ENCODE peak calls at places on chromosomes 5 and 9, in six cellular contexts. K, Q, O, P, N and G are unnamed samples.

GRCh38 chr9:123637940-123638634 is 282.1 kb downstream of the CRB2 start:
- DNase-seq in Q (peak; percentile 44), N (peak; percentile 30), P (no peak), K (no peak), O (peak; percentile 3), G (no peak)

GRCh38 chr5:41519801-41520200 is 9.4 kb upstream of the PLCXD3 start:
- DNase-seq in O (no peak), K (no peak), P (no peak), N (no peak), Q (no peak), G (no peak)

GRCh38 chr9:113299800-113300292 is 3.3 kb downstream of the RNF183 start:
- DNase-seq in P (no peak), Q (no peak), N (no peak), K (no peak), O (no peak), G (no peak)

GRCh38 chr5:108739376-108739775 is 8.3 kb upstream of the FER start:
- DNase-seq in P (no peak), O (no peak), Q (no peak), N (no peak), K (no peak), G (no peak)

GRCh38 chr5:14298126-14298847 is 155.1 kb downstream of the TRIO start:
- DNase-seq in P (no peak), Q (no peak), K (no peak), N (no peak), O (peak; percentile 48), G (no peak)

GRCh38 chr9:78835928-78836450 is 539.1 kb downstream of the PSAT1 start:
- DNase-seq in Q (no peak), O (peak; percentile 29), K (no peak), N (no peak), P (no peak), G (no peak)

GRCh38 chr9:91416086-91416712 is 7.4 kb downstream of the NFIL3 start:
- DNase-seq in K (no peak), P (no peak), Q (no peak), N (peak; percentile 45), O (peak; percentile 60), G (no peak)

GRCh38 chr5:157562111-157562581 is 13.4 kb downstream of the ADAM19 start:
- DNase-seq in O (peak; percentile 63), P (no peak), N (peak; percentile 41), Q (no peak), K (no peak), G (no peak)

GRCh38 chr9:136527721-136528710 is 17.8 kb downstream of the NOTCH1 start:
- DNase-seq in N (peak; percentile 35), Q (no peak), K (no peak), O (no peak), P (no peak), G (no peak)

GRCh38 chr9:95058795-95059386 is 258.6 kb downstream of the FANCC start:
- DNase-seq in N (no peak), P (no peak), K (no peak), O (peak; percentile 70), Q (no peak), G (no peak)

GRCh38 chr5:180723936-180724335 is 15.9 kb downstream of the OR2Y1 start:
- DNase-seq in P (no peak), O (no peak), Q (no peak), N (no peak), K (no peak), G (no peak)

GRCh38 chr9:121088576-121088975 is 13.8 kb downstream of the CNTRL start:
- DNase-seq in Q (no peak), K (no peak), N (no peak), O (no peak), P (no peak), G (no peak)

GRCh38 chr9:132579427-132579798 is 3.0 kb upstream of the BARHL1 start:
- DNase-seq in P (no peak), N (no peak), Q (no peak), O (no peak), K (no peak), G (no peak)

GRCh38 chr9:92455217-92455616 is 27.1 kb downstream of the ASPN start:
- DNase-seq in P (peak; percentile 40), N (no peak), K (no peak), Q (peak; percentile 40), O (no peak), G (no peak)

GRCh38 chr5:134489227-134489944 is 36.1 kb upstream of the JADE2 start:
- DNase-seq in N (no peak), Q (no peak), P (no peak), K (no peak), O (no peak), G (no peak)

GRCh38 chr9:27407966-27408365 is 111.0 kb upstream of the EQTN start:
- DNase-seq in N (peak; percentile 46), K (no peak), P (no peak), Q (peak; percentile 72), O (peak; percentile 22), G (no peak)

GRCh38 chr9:72533322-72533721 is 11.9 kb downstream of the TMC1 start:
- DNase-seq in O (peak; percentile 49), N (peak; percentile 32), Q (no peak), K (no peak), P (no peak), G (no peak)

GRCh38 chr5:31393126-31393525 is 138.8 kb downstream of the DROSHA start:
- DNase-seq in Q (no peak), N (no peak), K (no peak), O (no peak), P (no peak), G (no peak)

GRCh38 chr5:50967388-50968039 is 301.1 kb downstream of the PARP8 start:
- DNase-seq in N (peak; percentile 52), K (peak; percentile 60), O (no peak), P (peak; percentile 48), Q (peak; percentile 57), G (peak; percentile 35)

GRCh38 chr9:98365724-98366123 is 110.3 kb upstream of the TBC1D2 start:
- DNase-seq in Q (no peak), K (no peak), O (no peak), P (no peak), N (no peak), G (no peak)

GRCh38 chr5:57439601-57440000 is 43.0 kb downstream of the ACTBL2 start:
- DNase-seq in P (no peak), O (no peak), N (no peak), K (no peak), Q (no peak), G (no peak)

GRCh38 chr5:139762624-139763170 is 32.9 kb upstream of the PSD2 start:
- DNase-seq in P (no peak), K (no peak), N (no peak), Q (no peak), O (no peak), G (no peak)

GRCh38 chr5:80116465-80116864 is 81.3 kb downstream of the THBS4 start:
- DNase-seq in P (no peak), K (no peak), O (no peak), Q (peak; percentile 68), N (no peak), G (no peak)

GRCh38 chr5:73693573-73694061 is 67.6 kb downstream of the ARHGEF28 start:
- DNase-seq in Q (peak; percentile 38), O (peak; percentile 49), P (no peak), N (peak; percentile 42), K (no peak), G (no peak)

GRCh38 chr5:140017397-140018095 is 25.6 kb downstream of the NRG2 start:
- DNase-seq in N (no peak), Q (no peak), P (no peak), O (no peak), K (no peak), G (no peak)

GRCh38 chr9:129478461-129478860 is 142.4 kb downstream of the C9orf50 start:
- DNase-seq in P (no peak), Q (no peak), O (no peak), K (no peak), N (no peak), G (no peak)

GRCh38 chr9:116377179-116377790 is 223.7 kb downstream of the PAPPA start:
- DNase-seq in O (peak; percentile 75), K (no peak), P (no peak), Q (peak; percentile 51), N (peak; percentile 92), G (no peak)

GRCh38 chr9:104075801-104076753 is 18.0 kb upstream of the SMC2 start:
- DNase-seq in Q (no peak), N (peak; percentile 72), O (peak; percentile 66), P (no peak), K (no peak), G (no peak)

GRCh38 chr5:172834570-172835245 is 657 bp downstream of the ERGIC1 start:
- DNase-seq in K (peak; percentile 69), N (peak; percentile 56), P (peak; percentile 54), Q (peak; percentile 74), O (no peak), G (no peak)
- H2BK15ac ChIP-seq in K (no peak overlapping the region), N (no peak overlapping the region), P (no peak overlapping the region), Q (no peak overlapping the region), O (peak overlapping the region; percentile 59), G (no peak overlapping the region)

DNA sequence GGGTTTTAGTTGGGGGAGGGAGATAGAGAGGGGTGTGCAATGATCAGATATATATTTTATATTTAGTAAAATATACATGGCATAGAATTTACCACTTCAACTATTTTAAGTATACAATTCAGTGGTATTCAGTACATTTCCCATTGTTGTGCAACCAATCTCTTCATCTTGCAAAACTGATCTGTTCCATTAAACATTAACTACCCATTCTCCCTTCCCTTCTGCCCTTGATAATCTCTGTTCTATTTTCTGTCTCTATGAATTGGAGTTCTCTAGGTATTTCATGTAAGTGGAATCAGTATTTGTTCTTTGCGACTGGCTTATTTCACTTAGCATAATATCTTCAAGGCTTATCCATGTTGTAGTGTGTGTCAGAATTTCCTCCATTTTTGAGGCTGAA is 38.6 kb downstream of the TGFBI start:
- DNase-seq in N (no peak), K (no peak), P (no peak), Q (no peak), O (no peak), G (no peak)
- H2BK15ac ChIP-seq in N (no peak overlapping the region), K (no peak overlapping the region), P (no peak overlapping the region), Q (no peak overlapping the region), O (no peak overlapping the region), G (no peak overlapping the region)

DNA sequence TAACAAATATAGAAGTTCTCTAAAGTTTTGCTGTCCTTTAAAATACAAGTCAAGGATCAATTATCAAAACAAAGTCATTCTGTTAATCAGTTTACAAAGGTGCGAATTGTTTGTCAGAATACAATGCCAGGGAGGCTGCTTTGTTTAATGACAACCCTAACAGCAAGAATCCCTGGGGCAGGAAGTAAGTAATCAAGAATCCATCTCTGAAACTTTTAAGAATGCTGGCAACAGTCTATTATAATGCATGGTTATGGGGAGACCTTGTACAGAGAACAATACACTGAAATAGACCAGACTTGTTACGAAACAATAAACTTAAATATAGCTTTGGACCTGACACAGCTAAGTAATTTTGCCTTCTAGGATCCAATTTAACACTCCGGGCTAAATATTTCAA is 421.4 kb downstream of the CETN3 start:
- DNase-seq in N (no peak), P (no peak), O (no peak), Q (peak; percentile 78), K (no peak), G (no peak)
- H2BK15ac ChIP-seq in N (no peak overlapping the region), P (no peak overlapping the region), O (no peak overlapping the region), Q (no peak overlapping the region), K (no peak overlapping the region), G (no peak overlapping the region)

DNA sequence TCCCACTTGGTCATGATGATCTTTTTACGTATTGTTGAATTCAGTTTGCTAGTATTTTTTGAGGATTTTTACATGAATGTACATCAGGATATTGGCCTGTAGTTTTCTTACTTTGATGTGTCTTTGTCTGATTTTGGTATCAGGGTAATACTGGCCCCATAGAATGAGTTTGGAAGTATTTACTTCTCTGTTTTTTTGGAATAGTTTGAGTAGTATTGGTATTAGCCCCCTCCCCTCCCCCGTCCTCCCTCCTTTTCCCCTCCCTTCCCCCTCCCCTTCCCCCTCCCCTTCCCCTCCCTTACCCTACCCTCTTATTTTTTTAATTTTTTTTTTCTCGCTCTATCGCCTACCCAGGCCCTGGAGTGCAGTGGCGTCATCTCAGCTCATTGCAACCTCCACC is 10.3 kb downstream of the CDK7 start:
- DNase-seq in P (no peak), O (no peak), K (no peak), Q (no peak), N (no peak), G (no peak)
- H2BK15ac ChIP-seq in P (no peak overlapping the region), O (no peak overlapping the region), K (no peak overlapping the region), Q (no peak overlapping the region), N (no peak overlapping the region), G (no peak overlapping the region)